ENCODE peak calls at places on chromosomes 2 and 18, in four cellular contexts. Y is AG09309, K is RWPE1, M is HFF-Myc. L is an unnamed sample.
A peak's percentile ranks its signal among the peaks of the same experiment; 100 is the strongest.

GRCh38 chr2:1613731-1614354 is 130.5 kb downstream of the PXDN start:
- DNase-seq in Y (no peak), M (no peak), K (no peak), L (no peak)

GRCh38 chr2:75458201-75458600 is 102.5 kb downstream of the EVA1A start:
- DNase-seq in K (no peak), M (no peak), Y (no peak), L (no peak)

GRCh38 chr2:32452338-32453064 is 95.7 kb downstream of the BIRC6 start:
- DNase-seq in Y (no peak), M (no peak), K (no peak), L (no peak)

GRCh38 chr18:8424481-8424880 is 184.8 kb upstream of the RAB12 start:
- DNase-seq in K (no peak), Y (no peak), M (no peak), L (no peak)

GRCh38 chr2:197711576-197711975 is 6.4 kb downstream of the MARS2 start:
- DNase-seq in K (no peak), Y (no peak), M (no peak), L (no peak)

GRCh38 chr2:144553379-144553778 is 33.5 kb upstream of the ZEB2 start:
- DNase-seq in Y (peak; percentile 66), K (peak; percentile 58), M (peak; percentile 65), L (peak; percentile 49)

GRCh38 chr2:1730047-1730937 is 14.0 kb downstream of the PXDN start:
- DNase-seq in M (peak; percentile 61), Y (no peak), K (peak; percentile 36), L (no peak)

GRCh38 chr2:1846046-1847015 is 102.0 kb upstream of the PXDN start:
- DNase-seq in Y (no peak), M (no peak), K (no peak), L (no peak)

GRCh38 chr2:181281206-181281832 is 175.9 kb upstream of the ITGA4 start:
- DNase-seq in K (no peak), M (no peak), Y (no peak), L (no peak)

GRCh38 chr2:5590836-5591235 is 101.3 kb upstream of the SOX11 start:
- DNase-seq in Y (no peak), M (no peak), K (no peak), L (no peak)

GRCh38 chr2:151728736-151729415 is 5.4 kb downstream of the NEB start:
- DNase-seq in K (no peak), M (no peak), Y (no peak), L (no peak)
- TF ChIP-seq CTCF in K (no peak), M (peak; percentile 11), Y (no peak), L (peak; percentile 25)

GRCh38 chr2:97005353-97005752 is 19.0 kb upstream of the FAM178B start:
- DNase-seq in K (peak; percentile 17), M (peak; percentile 0), Y (no peak), L (no peak)
- TF ChIP-seq CTCF in K (no peak), M (peak; percentile 45), Y (peak; percentile 16), L (peak; percentile 53)

GRCh38 chr18:58391932-58392331 is 237.0 kb downstream of the ALPK2 start:
- DNase-seq in Y (no peak), M (no peak), K (no peak), L (no peak)
- TF ChIP-seq CTCF in Y (peak; percentile 13), M (no peak), K (no peak), L (no peak)

DNA sequence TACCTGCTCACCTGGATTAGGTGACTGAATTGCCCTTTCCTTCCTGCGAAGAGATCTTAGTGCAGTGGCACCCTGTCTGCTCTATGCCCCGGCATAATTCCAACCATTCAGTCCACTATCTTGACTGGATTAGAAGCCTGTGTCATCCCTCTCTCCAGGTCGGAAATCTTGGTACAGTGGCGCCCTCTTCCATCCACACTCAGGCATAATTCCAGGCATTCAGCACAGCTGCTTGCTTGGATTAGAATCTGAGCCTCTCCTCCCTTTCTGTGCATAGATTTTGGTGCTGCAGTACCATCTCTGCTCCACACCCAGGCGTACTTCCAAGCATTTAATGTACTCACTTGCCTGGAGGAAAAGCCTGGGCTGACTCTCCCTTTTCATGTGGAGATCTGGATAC is 1389.3 kb upstream of the TMEFF2 start:
- DNase-seq in M (no peak), K (no peak), Y (no peak), L (no peak)
- TF ChIP-seq CTCF in M (no peak), K (no peak), Y (peak; percentile 49), L (peak; percentile 72)

GRCh38 chr2:8197101-8197500 is 484.8 kb upstream of the ID2 start:
- DNase-seq in K (no peak), M (no peak), Y (peak; percentile 37), L (no peak)
- TF ChIP-seq CTCF in K (no peak), M (no peak), Y (no peak), L (no peak)

GRCh38 chr2:112959109-112959591 is 18.7 kb upstream of the IL36G start:
- DNase-seq in Y (no peak), M (no peak), K (no peak), L (no peak)
- TF ChIP-seq CTCF in Y (no peak), M (no peak), K (peak; percentile 68), L (no peak)

GRCh38 chr2:84954329-84954728 is 16.6 kb upstream of the KCMF1 start:
- DNase-seq in K (no peak), M (no peak), Y (no peak), L (no peak)
- TF ChIP-seq CTCF in K (no peak), M (no peak), Y (no peak), L (no peak)

GRCh38 chr2:231489990-231490389 is 25.7 kb upstream of the NCL start:
- DNase-seq in K (no peak), Y (no peak), M (no peak), L (no peak)
- TF ChIP-seq CTCF in K (no peak), Y (peak; percentile 52), M (peak; percentile 38), L (peak; percentile 29)

DNA sequence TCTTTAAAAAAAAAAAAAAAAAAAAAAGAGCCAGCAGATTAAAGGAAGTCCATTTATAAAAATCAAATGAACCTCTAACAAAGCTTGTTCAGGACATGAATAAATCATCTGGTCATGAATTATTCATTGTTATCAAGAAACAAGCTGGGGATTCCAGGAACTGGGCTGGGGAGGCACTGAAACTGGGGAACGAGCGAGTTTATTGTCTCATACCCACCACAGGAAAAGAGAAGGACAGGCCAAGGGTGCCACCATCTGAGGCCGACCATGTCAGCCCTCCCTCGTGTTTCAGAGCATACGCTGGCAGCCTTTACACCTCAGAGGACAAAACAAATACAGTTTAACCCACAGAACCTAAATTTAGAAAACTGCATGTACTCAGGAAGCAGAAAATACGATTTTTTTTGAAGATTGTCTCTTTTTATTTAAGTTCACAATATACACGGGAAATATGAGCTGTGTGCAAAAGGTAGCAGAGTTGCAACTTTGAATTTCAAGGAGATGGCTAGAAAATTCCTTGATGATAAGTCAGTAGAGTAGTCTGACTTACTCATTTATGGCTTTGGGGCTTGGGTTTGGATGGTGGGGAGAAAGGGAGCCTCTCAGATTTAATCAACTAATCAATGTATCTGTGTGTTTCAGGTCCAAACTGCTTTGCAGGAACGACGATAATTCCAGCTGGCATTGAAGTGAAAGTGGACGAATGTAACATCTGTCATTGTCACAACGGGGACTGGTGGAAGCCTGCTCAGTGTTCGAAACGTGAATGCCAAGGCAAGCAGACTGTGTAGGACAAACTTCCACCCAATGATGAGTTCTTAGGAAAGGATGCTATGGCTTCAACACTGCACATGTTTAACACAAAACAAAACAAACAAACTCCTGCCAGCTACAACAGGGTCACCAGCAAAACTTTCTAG is 164.4 kb downstream of the VWC2L start:
- DNase-seq in M (no peak), Y (no peak), K (no peak), L (no peak)
- TF ChIP-seq CTCF in M (no peak), Y (no peak), K (no peak), L (no peak)

GRCh38 chr2:20223345-20224190 is 1.4 kb downstream of the SDC1 start:
- DNase-seq in Y (peak; percentile 2), M (no peak), K (no peak), L (no peak)
- TF ChIP-seq CTCF in Y (no peak), M (no peak), K (no peak), L (no peak)